ENCODE peak calls at places on chromosomes 11 and 22, in four cellular contexts. One of them, this sample, is unnamed.

GRCh38 chr11:76253416-76253815 is 47.1 kb upstream of the WNT11 start:
- DNase-seq in heart right ventricle: no peak
- DNase-seq in CD8-positive, alpha-beta memory T cell: no peak
- DNase-seq in memory B cell: no peak
- DNase-seq in this sample: no peak

GRCh38 chr11:61120865-61121831 is 18.9 kb downstream of the CD5 start:
- DNase-seq in heart right ventricle: peak
- DNase-seq in CD8-positive, alpha-beta memory T cell: peak
- DNase-seq in memory B cell: no peak
- DNase-seq in this sample: no peak

GRCh38 chr11:28447226-28447625 is 339.0 kb downstream of the METTL15 start:
- DNase-seq in heart right ventricle: no peak
- DNase-seq in CD8-positive, alpha-beta memory T cell: no peak
- DNase-seq in memory B cell: no peak
- DNase-seq in this sample: no peak

GRCh38 chr11:60803273-60803936 is 18.3 kb downstream of the MS4A10 start:
- DNase-seq in heart right ventricle: no peak
- DNase-seq in CD8-positive, alpha-beta memory T cell: no peak
- DNase-seq in memory B cell: no peak
- DNase-seq in this sample: no peak

GRCh38 chr22:37742374-37743092 is 45.7 kb downstream of the TRIOBP start:
- DNase-seq in heart right ventricle: no peak
- DNase-seq in CD8-positive, alpha-beta memory T cell: no peak
- DNase-seq in memory B cell: no peak
- DNase-seq in this sample: no peak

GRCh38 chr11:70650075-70650909 is 252.0 kb downstream of the CTTN start:
- DNase-seq in heart right ventricle: peak
- DNase-seq in CD8-positive, alpha-beta memory T cell: no peak
- DNase-seq in memory B cell: no peak
- DNase-seq in this sample: no peak

GRCh38 chr11:60594998-60595637 is 79.9 kb downstream of the MS4A13 start:
- DNase-seq in heart right ventricle: no peak
- DNase-seq in CD8-positive, alpha-beta memory T cell: no peak
- DNase-seq in memory B cell: no peak
- DNase-seq in this sample: no peak

GRCh38 chr11:369336-370018 is at the start of gene B4GALNT4:
- DNase-seq in heart right ventricle: no peak
- DNase-seq in CD8-positive, alpha-beta memory T cell: no peak
- DNase-seq in memory B cell: no peak
- DNase-seq in this sample: no peak

GRCh38 chr11:6602096-6602940 is 1.1 kb downstream of the RRP8 start:
- DNase-seq in heart right ventricle: no peak
- DNase-seq in CD8-positive, alpha-beta memory T cell: no peak
- DNase-seq in memory B cell: no peak
- DNase-seq in this sample: no peak

GRCh38 chr11:128575174-128575955 is 12.0 kb downstream of the ETS1 start:
- DNase-seq in heart right ventricle: no peak
- DNase-seq in CD8-positive, alpha-beta memory T cell: no peak
- DNase-seq in memory B cell: no peak
- DNase-seq in this sample: no peak

GRCh38 chr22:28563636-28564035 is 116.0 kb downstream of the TTC28 start:
- DNase-seq in heart right ventricle: no peak
- DNase-seq in CD8-positive, alpha-beta memory T cell: no peak
- DNase-seq in memory B cell: no peak
- DNase-seq in this sample: no peak

GRCh38 chr11:111309516-111309915 is 11.2 kb downstream of the POU2AF3 start:
- DNase-seq in heart right ventricle: no peak
- DNase-seq in CD8-positive, alpha-beta memory T cell: no peak
- DNase-seq in memory B cell: no peak
- DNase-seq in this sample: no peak

GRCh38 chr11:764322-765024 is 12.8 kb downstream of the GATD1 start:
- DNase-seq in heart right ventricle: no peak
- DNase-seq in CD8-positive, alpha-beta memory T cell: no peak
- DNase-seq in memory B cell: no peak
- DNase-seq in this sample: no peak

GRCh38 chr11:2975594-2975993 is 16.5 kb downstream of the NAP1L4 start:
- DNase-seq in heart right ventricle: no peak
- DNase-seq in CD8-positive, alpha-beta memory T cell: peak
- DNase-seq in memory B cell: peak
- DNase-seq in this sample: no peak

GRCh38 chr11:14075679-14076078 is 113.2 kb downstream of the SPON1 start:
- DNase-seq in heart right ventricle: no peak
- DNase-seq in CD8-positive, alpha-beta memory T cell: no peak
- DNase-seq in memory B cell: no peak
- DNase-seq in this sample: no peak

GRCh38 chr11:61700221-61700620 is 20.0 kb downstream of the DAGLA start:
- DNase-seq in heart right ventricle: no peak
- DNase-seq in CD8-positive, alpha-beta memory T cell: no peak
- DNase-seq in memory B cell: no peak
- DNase-seq in this sample: no peak

GRCh38 chr11:45964911-45965389 is 42.5 kb downstream of the LARGE2 start:
- DNase-seq in heart right ventricle: peak
- DNase-seq in CD8-positive, alpha-beta memory T cell: peak
- DNase-seq in memory B cell: peak
- DNase-seq in this sample: peak

GRCh38 chr11:102010776-102011500 is 36.3 kb upstream of the CFAP300 start:
- DNase-seq in heart right ventricle: peak
- DNase-seq in CD8-positive, alpha-beta memory T cell: no peak
- DNase-seq in memory B cell: no peak
- DNase-seq in this sample: no peak

GRCh38 chr11:124670732-124671131 is 2.8 kb downstream of the SIAE start:
- DNase-seq in heart right ventricle: no peak
- DNase-seq in CD8-positive, alpha-beta memory T cell: peak
- DNase-seq in memory B cell: no peak
- DNase-seq in this sample: peak

GRCh38 chr11:58923300-58923788 is 15.9 kb upstream of the GLYATL1 start:
- DNase-seq in heart right ventricle: no peak
- DNase-seq in CD8-positive, alpha-beta memory T cell: no peak
- DNase-seq in memory B cell: no peak
- DNase-seq in this sample: peak

GRCh38 chr11:31812392-31813241 is 1.5 kb upstream of the PAX6 start:
- DNase-seq in heart right ventricle: no peak
- DNase-seq in CD8-positive, alpha-beta memory T cell: no peak
- DNase-seq in memory B cell: no peak
- DNase-seq in this sample: no peak

GRCh38 chr11:19905280-19905853 is 192.7 kb downstream of the NAV2 start:
- DNase-seq in heart right ventricle: no peak
- DNase-seq in CD8-positive, alpha-beta memory T cell: no peak
- DNase-seq in memory B cell: no peak
- DNase-seq in this sample: no peak

GRCh38 chr11:68312117-68312779 is at the start of gene LRP5:
- DNase-seq in heart right ventricle: no peak
- DNase-seq in CD8-positive, alpha-beta memory T cell: no peak
- DNase-seq in memory B cell: no peak
- DNase-seq in this sample: no peak

GRCh38 chr11:19173004-19173689 is 28.6 kb downstream of the CSRP3 start:
- DNase-seq in heart right ventricle: no peak
- DNase-seq in CD8-positive, alpha-beta memory T cell: no peak
- DNase-seq in memory B cell: no peak
- DNase-seq in this sample: no peak

GRCh38 chr11:119863811-119864601 is 135.0 kb upstream of the NECTIN1 start:
- DNase-seq in heart right ventricle: no peak
- DNase-seq in CD8-positive, alpha-beta memory T cell: no peak
- DNase-seq in memory B cell: no peak
- DNase-seq in this sample: no peak

GRCh38 chr11:68524681-68525080 is 64.1 kb downstream of the PPP6R3 start:
- DNase-seq in heart right ventricle: no peak
- DNase-seq in CD8-positive, alpha-beta memory T cell: no peak
- DNase-seq in memory B cell: no peak
- DNase-seq in this sample: no peak

GRCh38 chr11:118790357-118791014 is 478 bp downstream of the DDX6 start:
- DNase-seq in heart right ventricle: peak
- DNase-seq in CD8-positive, alpha-beta memory T cell: no peak
- DNase-seq in memory B cell: peak
- DNase-seq in this sample: peak

GRCh38 chr11:44652901-44653644 is 73.7 kb upstream of the TSPAN18 start:
- DNase-seq in heart right ventricle: no peak
- DNase-seq in CD8-positive, alpha-beta memory T cell: no peak
- DNase-seq in memory B cell: no peak
- DNase-seq in this sample: no peak

GRCh38 chr11:2377511-2378443 is 667 bp downstream of the CD81 start:
- DNase-seq in heart right ventricle: peak
- DNase-seq in CD8-positive, alpha-beta memory T cell: peak
- DNase-seq in memory B cell: no peak
- DNase-seq in this sample: peak

GRCh38 chr22:46971141-46971775 is 208.8 kb downstream of the TBC1D22A start:
- DNase-seq in heart right ventricle: peak
- DNase-seq in CD8-positive, alpha-beta memory T cell: no peak
- DNase-seq in memory B cell: no peak
- DNase-seq in this sample: peak

GRCh38 chr11:85444479-85444878 is 182.7 kb downstream of the DLG2 start:
- DNase-seq in heart right ventricle: no peak
- DNase-seq in CD8-positive, alpha-beta memory T cell: no peak
- DNase-seq in memory B cell: no peak
- DNase-seq in this sample: no peak

GRCh38 chr11:123357990-123358827 is 71.9 kb upstream of the GRAMD1B start:
- DNase-seq in heart right ventricle: peak
- DNase-seq in CD8-positive, alpha-beta memory T cell: no peak
- DNase-seq in memory B cell: no peak
- DNase-seq in this sample: no peak

GRCh38 chr22:20606784-20607128 is 99.3 kb downstream of the MED15 start:
- DNase-seq in heart right ventricle: no peak
- DNase-seq in CD8-positive, alpha-beta memory T cell: no peak
- DNase-seq in memory B cell: no peak
- DNase-seq in this sample: no peak

GRCh38 chr11:134644489-134645456 is 232.7 kb upstream of the B3GAT1 start:
- DNase-seq in heart right ventricle: no peak
- DNase-seq in CD8-positive, alpha-beta memory T cell: no peak
- DNase-seq in memory B cell: no peak
- DNase-seq in this sample: no peak

This sample was measured in naive B cell.